ENCODE peak calls at places on chromosomes 16 and 17, in six cellular contexts. I is T1000, Z is erythroblast, U is DMS153, T is NB4, E is mammary epithelial cell. D is an unnamed sample.

GRCh38 chr16:19555186-19555937 is at the start of gene VPS35L:
- DNase-seq in T (peak; percentile 97), I (peak; percentile 99), Z (peak; percentile 99), U (peak; percentile 94), E (peak; percentile 98), D (peak; percentile 96)

GRCh38 chr17:40552806-40553693 is 12.2 kb downstream of the CCR7 start:
- DNase-seq in T (no peak), I (no peak), E (no peak), Z (no peak), U (no peak), D (no peak)

GRCh38 chr17:36188891-36189306 is 7.7 kb downstream of the CCL3L1 start:
- DNase-seq in U (no peak), I (no peak), E (no peak), T (peak; percentile 97), Z (no peak), D (peak; percentile 69)

GRCh38 chr17:81427446-81428120 is 32.3 kb downstream of the BAHCC1 start:
- DNase-seq in E (no peak), Z (no peak), U (peak; percentile 84), I (no peak), T (no peak), D (no peak)

GRCh38 chr17:65181237-65182061 is 44.3 kb downstream of the RGS9 start:
- DNase-seq in E (no peak), T (peak; percentile 22), Z (no peak), I (no peak), U (no peak), D (no peak)

GRCh38 chr16:47873434-47873833 is 282.4 kb downstream of the ABCC12 start:
- DNase-seq in U (no peak), E (no peak), I (no peak), Z (peak; percentile 34), T (peak; percentile 38), D (peak; percentile 83)

GRCh38 chr16:3171855-3172593 is 16.0 kb upstream of the OR1F1 start:
- DNase-seq in T (peak; percentile 54), E (peak; percentile 84), Z (peak; percentile 42), U (no peak), I (no peak), D (peak; percentile 77)

GRCh38 chr17:34850023-34850422 is 111.2 kb downstream of the CCT6B start:
- DNase-seq in Z (no peak), T (peak; percentile 38), I (no peak), E (no peak), U (no peak), D (no peak)

GRCh38 chr16:69404275-69404805 is 18.5 kb upstream of the TERF2 start:
- DNase-seq in E (peak; percentile 62), T (no peak), U (no peak), I (peak; percentile 33), Z (no peak), D (no peak)

GRCh38 chr17:17077101-17077500 is 34.8 kb downstream of the MPRIP start:
- DNase-seq in T (no peak), Z (no peak), U (no peak), I (no peak), E (no peak), D (no peak)

GRCh38 chr17:82231562-82232321 is 2.9 kb downstream of the SLC16A3 start:
- DNase-seq in E (no peak), Z (no peak), T (peak; percentile 92), I (no peak), U (peak; percentile 82), D (no peak)

GRCh38 chr16:4700380-4700996 is 7.1 kb downstream of the NUDT16L1 start:
- DNase-seq in U (no peak), I (no peak), E (peak; percentile 73), Z (no peak), T (no peak), D (no peak)

GRCh38 chr17:78915872-78916632 is 9.1 kb downstream of the TIMP2 start:
- DNase-seq in U (no peak), E (peak; percentile 72), T (peak; percentile 89), I (peak; percentile 25), Z (no peak), D (no peak)

GRCh38 chr16:82368041-82368440 is 198.0 kb upstream of the MPHOSPH6 start:
- DNase-seq in I (no peak), E (peak; percentile 12), T (peak; percentile 39), U (no peak), Z (peak; percentile 19), D (peak; percentile 79)

GRCh38 chr17:60293580-60294335 is 98.2 kb downstream of the USP32 start:
- DNase-seq in E (no peak), T (no peak), U (no peak), Z (no peak), I (no peak), D (no peak)

GRCh38 chr16:19153876-19154275 is 14.2 kb upstream of the SYT17 start:
- DNase-seq in T (peak; percentile 48), I (no peak), Z (peak; percentile 30), E (no peak), U (no peak), D (peak; percentile 75)